ENCODE peak calls at places on chromosomes 12 and 14, in six cellular contexts. F, L, P, Q, I and V are unnamed samples.

GRCh38 chr14:104865631-104866441 is 768 bp downstream of the CEP170B start:
- DNase-seq in F (peak; percentile 54), L (peak; percentile 83), P (peak; percentile 64), Q (peak; percentile 78), I (peak; percentile 77), V (peak; percentile 67)

GRCh38 chr14:64279719-64280668 is 14.2 kb downstream of the ESR2 start:
- DNase-seq in F (peak; percentile 33), L (no peak), P (peak; percentile 88), Q (peak; percentile 28), I (no peak), V (no peak)

GRCh38 chr12:532908-533565 is 73.3 kb downstream of the B4GALNT3 start:
- DNase-seq in F (peak; percentile 58), L (no peak), P (peak; percentile 94), Q (no peak), I (no peak), V (no peak)

GRCh38 chr12:96442906-96443305 is 42.7 kb upstream of the CDK17 start:
- DNase-seq in F (no peak), L (no peak), P (no peak), Q (no peak), I (no peak), V (no peak)

GRCh38 chr12:77973579-77973978 is 142.9 kb downstream of the NAV3 start:
- DNase-seq in F (no peak), L (no peak), P (no peak), Q (no peak), I (no peak), V (no peak)

GRCh38 chr12:51591020-51591901 is at the start of gene SCN8A:
- DNase-seq in F (peak; percentile 39), L (peak; percentile 54), P (no peak), Q (peak; percentile 36), I (peak; percentile 27), V (peak; percentile 51)

GRCh38 chr14:96587823-96588385 is 85.7 kb downstream of the PAPOLA start:
- DNase-seq in F (no peak), L (no peak), P (no peak), Q (no peak), I (no peak), V (no peak)

GRCh38 chr14:51962678-51963077 is 26.7 kb upstream of the RTRAF start:
- DNase-seq in F (peak; percentile 23), L (no peak), P (no peak), Q (no peak), I (no peak), V (no peak)

GRCh38 chr12:24407884-24408283 is 458.4 kb upstream of the SOX5 start:
- DNase-seq in F (no peak), L (no peak), P (no peak), Q (no peak), I (no peak), V (no peak)

GRCh38 chr14:50542941-50543418 is 10.6 kb upstream of the MAP4K5 start:
- DNase-seq in F (peak; percentile 41), L (no peak), P (peak; percentile 86), Q (peak; percentile 38), I (peak; percentile 20), V (no peak)

GRCh38 chr12:107622005-107622404 is 63.6 kb upstream of the PWP1 start:
- DNase-seq in F (peak; percentile 27), L (no peak), P (peak; percentile 13), Q (no peak), I (no peak), V (no peak)

GRCh38 chr12:23431006-23431405 is 518.5 kb downstream of the SOX5 start:
- DNase-seq in F (peak; percentile 50), L (no peak), P (peak; percentile 2), Q (no peak), I (no peak), V (no peak)

GRCh38 chr12:28212182-28212581 is 21.9 kb downstream of the CCDC91 start:
- DNase-seq in F (no peak), L (no peak), P (no peak), Q (no peak), I (no peak), V (no peak)

GRCh38 chr12:5637698-5638097 is 205.8 kb downstream of the NTF3 start:
- DNase-seq in F (no peak), L (no peak), P (no peak), Q (no peak), I (no peak), V (no peak)

GRCh38 chr12:12267801-12268200 is 957 bp upstream of the LRP6 start:
- DNase-seq in F (no peak), L (no peak), P (no peak), Q (no peak), I (no peak), V (no peak)

GRCh38 chr12:70427611-70428010 is 61.5 kb downstream of the KCNMB4 start:
- DNase-seq in F (no peak), L (no peak), P (no peak), Q (no peak), I (no peak), V (no peak)

GRCh38 chr14:54664961-54665360 is 98.0 kb downstream of the SAMD4A start:
- DNase-seq in F (peak; percentile 57), L (no peak), P (no peak), Q (no peak), I (no peak), V (no peak)

GRCh38 chr14:85195872-85196477 is 334.0 kb upstream of the FLRT2 start:
- DNase-seq in F (no peak), L (no peak), P (peak; percentile 23), Q (no peak), I (no peak), V (no peak)

GRCh38 chr14:91283666-91284065 is 39.2 kb upstream of the GPR68 start:
- DNase-seq in F (no peak), L (no peak), P (no peak), Q (no peak), I (no peak), V (no peak)

GRCh38 chr12:27244680-27245005 is 557 bp downstream of the STK38L start:
- DNase-seq in F (no peak), L (no peak), P (peak; percentile 55), Q (no peak), I (no peak), V (no peak)

GRCh38 chr14:68274722-68275121 is 455.1 kb downstream of the RAD51B start:
- DNase-seq in F (no peak), L (no peak), P (no peak), Q (no peak), I (no peak), V (no peak)

GRCh38 chr14:81402123-81402495 is 2.0 kb upstream of the STON2 start:
- DNase-seq in F (peak; percentile 74), L (no peak), P (peak; percentile 55), Q (no peak), I (no peak), V (no peak)

GRCh38 chr14:43145361-43145760 is 1361.7 kb downstream of the FSCB start:
- DNase-seq in F (no peak), L (no peak), P (no peak), Q (no peak), I (no peak), V (no peak)

GRCh38 chr14:89237923-89238529 is 179.0 kb downstream of the FOXN3 start:
- DNase-seq in F (no peak), L (no peak), P (peak; percentile 35), Q (no peak), I (no peak), V (no peak)

GRCh38 chr12:3205742-3206519 is 128.8 kb downstream of the TSPAN9 start:
- DNase-seq in F (no peak), L (peak; percentile 64), P (peak; percentile 28), Q (no peak), I (no peak), V (no peak)

GRCh38 chr12:119748512-119748911 is 80.6 kb downstream of the PRKAB1 start:
- DNase-seq in F (peak; percentile 45), L (no peak), P (peak; percentile 76), Q (no peak), I (no peak), V (no peak)

GRCh38 chr12:119742700-119743099 is 74.8 kb downstream of the PRKAB1 start:
- DNase-seq in F (no peak), L (no peak), P (no peak), Q (no peak), I (no peak), V (no peak)

GRCh38 chr12:119740835-119741234 is 72.9 kb downstream of the PRKAB1 start:
- DNase-seq in F (no peak), L (no peak), P (no peak), Q (no peak), I (no peak), V (no peak)

GRCh38 chr12:119746169-119746568 is 78.2 kb downstream of the PRKAB1 start:
- DNase-seq in F (no peak), L (no peak), P (no peak), Q (no peak), I (no peak), V (no peak)

GRCh38 chr12:119744900-119745606 is 77.1 kb downstream of the PRKAB1 start:
- DNase-seq in F (no peak), L (no peak), P (no peak), Q (no peak), I (no peak), V (no peak)
- H3K36me3 ChIP-seq in F (peaks cover 8% of the 10 kb centered on the region), L (no peaks in the 10 kb centered on the region), P (no peaks in the 10 kb centered on the region), Q (no peaks in the 10 kb centered on the region), I (no peaks in the 10 kb centered on the region), V (no peaks in the 10 kb centered on the region)

DNA sequence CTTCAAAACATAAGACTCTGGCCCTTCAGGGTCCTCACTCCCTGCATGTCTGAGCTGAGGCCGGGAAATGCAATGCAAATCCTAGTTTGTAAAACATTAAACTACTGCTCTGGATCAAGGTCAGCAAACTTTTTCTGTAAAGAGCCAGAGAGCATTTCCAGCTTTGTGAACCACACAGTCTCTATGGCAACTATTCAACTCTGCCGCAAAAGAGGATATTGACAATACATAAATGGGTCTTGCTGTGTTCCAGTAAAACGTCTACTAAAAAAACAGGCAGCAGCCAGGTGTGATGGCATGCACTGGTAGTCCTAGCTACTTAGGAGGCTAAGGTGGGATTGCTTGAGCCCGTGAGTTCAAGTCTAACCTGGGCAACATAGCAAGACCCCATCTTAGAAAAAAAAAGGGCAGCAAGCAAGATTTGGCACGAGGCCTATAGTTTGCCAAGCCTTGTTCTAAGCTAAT is 22.3 kb downstream of the DDX24 start:
- DNase-seq in F (no peak), L (no peak), P (no peak), Q (no peak), I (no peak), V (no peak)
- H3K36me3 ChIP-seq in F (peaks cover 65% of the 10 kb centered on the region), L (peaks cover 8% of the 10 kb centered on the region), P (peaks cover 24% of the 10 kb centered on the region), Q (peaks cover 90% of the 10 kb centered on the region), I (peaks cover 65% of the 10 kb centered on the region), V (peaks cover 16% of the 10 kb centered on the region)

GRCh38 chr12:131740626-131741025 is 29.7 kb downstream of the SFSWAP start:
- DNase-seq in F (no peak), L (no peak), P (no peak), Q (no peak), I (no peak), V (no peak)
- H3K36me3 ChIP-seq in F (peaks cover 39% of the 10 kb centered on the region), L (peaks cover 8% of the 10 kb centered on the region), P (peaks cover 16% of the 10 kb centered on the region), Q (peaks cover 88% of the 10 kb centered on the region), I (peaks cover 16% of the 10 kb centered on the region), V (no peaks in the 10 kb centered on the region)

DNA sequence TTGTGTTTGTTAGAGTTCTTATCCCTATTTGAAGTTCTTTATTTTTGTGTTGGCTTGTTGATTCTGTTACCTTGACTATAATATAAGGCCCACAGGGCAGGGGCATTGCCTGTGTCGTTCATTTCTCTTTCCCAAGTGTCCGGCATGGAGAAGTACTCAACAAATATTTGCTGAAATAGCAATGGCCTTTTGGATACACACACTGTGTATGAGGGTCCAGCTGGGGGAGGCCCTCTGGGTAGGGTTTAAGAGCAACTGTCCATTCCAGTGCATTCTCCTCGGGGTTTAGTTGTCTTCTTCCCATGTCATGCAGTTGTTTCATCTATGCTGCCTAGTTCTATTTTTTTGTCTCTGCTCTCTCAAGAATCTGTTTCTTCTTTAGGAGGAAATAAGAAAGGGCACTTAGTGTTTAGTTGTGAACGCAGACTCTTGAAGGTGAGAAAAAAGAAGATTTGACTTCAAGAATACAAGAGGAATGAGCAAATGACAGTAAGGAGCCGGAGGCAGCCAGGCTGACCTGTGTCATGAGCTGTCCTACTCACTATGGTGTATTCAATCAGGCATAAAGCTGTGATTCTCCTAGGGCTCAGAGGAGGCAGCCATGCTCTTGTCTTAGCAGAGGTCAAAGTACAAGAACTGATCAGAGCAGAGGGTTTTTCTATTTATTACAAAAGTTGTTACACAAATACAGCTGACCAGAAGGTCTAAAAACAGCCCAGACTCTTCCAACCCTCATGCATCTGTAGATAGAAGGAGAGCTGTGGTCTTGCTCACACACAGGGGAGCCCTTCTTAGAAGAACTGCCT is 10.2 kb downstream of the ERG28 start:
- DNase-seq in F (no peak), L (no peak), P (no peak), Q (no peak), I (no peak), V (no peak)
- H3K36me3 ChIP-seq in F (peaks cover 30% of the 10 kb centered on the region), L (peaks cover 6% of the 10 kb centered on the region), P (peaks cover 8% of the 10 kb centered on the region), Q (peaks cover 77% of the 10 kb centered on the region), I (peaks cover 18% of the 10 kb centered on the region), V (peaks cover 26% of the 10 kb centered on the region)